ENCODE peak calls at places on chromosomes 1 and 21, in four cellular contexts. M is activated CD4-positive, alpha-beta T cell treated with anti-CD3 and anti-CD28 coated beads, Interleukin-2, amount 50 U/mL, for 48 hours; E is NCI-H774; C is spleen. S is an unnamed sample.

GRCh38 chr1:228037401-228038386 is 30.9 kb downstream of the WNT3A start:
- DNase-seq in M (peak), C (peak), E (no peak), S (no peak)

GRCh38 chr1:168477792-168478191 is 66.0 kb downstream of the XCL2 start:
- DNase-seq in C (no peak), E (no peak), M (no peak), S (no peak)

GRCh38 chr1:206693592-206693991 is 8.9 kb downstream of the MAPKAPK2 start:
- DNase-seq in M (no peak), E (no peak), C (no peak), S (no peak)

GRCh38 chr1:32273389-32274208 is 18.3 kb upstream of the HDAC1 start:
- DNase-seq in C (peak), M (peak), E (peak), S (no peak)

GRCh38 chr1:245575710-245576109 is 420.9 kb downstream of the KIF26B start:
- DNase-seq in M (no peak), C (no peak), E (no peak), S (no peak)

GRCh38 chr1:43273708-43274107 is 3.9 kb downstream of the TMEM125 start:
- DNase-seq in C (peak), E (no peak), M (no peak), S (no peak)

GRCh38 chr1:11352058-11352715 is 79.2 kb downstream of the UBIAD1 start:
- DNase-seq in M (no peak), C (no peak), E (no peak), S (no peak)

GRCh38 chr1:222021124-222021523 is 279.2 kb upstream of the DUSP10 start:
- DNase-seq in M (no peak), E (no peak), C (no peak), S (no peak)

GRCh38 chr1:199161766-199162303 is 523.0 kb downstream of the PTPRC start:
- DNase-seq in C (no peak), M (no peak), E (no peak), S (no peak)

GRCh38 chr1:214271174-214271858 is 9.6 kb upstream of the SMYD2 start:
- DNase-seq in E (no peak), C (no peak), M (no peak), S (no peak)

GRCh38 chr1:109261578-109261977 is 12.2 kb downstream of the CELSR2 start:
- DNase-seq in C (no peak), E (no peak), M (no peak), S (no peak)

GRCh38 chr1:25066731-25067520 is 136.8 kb upstream of the RUNX3 start:
- DNase-seq in E (no peak), M (no peak), C (peak), S (no peak)

GRCh38 chr1:53073899-53074311 is 11.9 kb downstream of the PODN start:
- DNase-seq in C (peak), M (no peak), E (no peak), S (no peak)

GRCh38 chr1:246592695-246593094 is 26.4 kb downstream of the CNST start:
- DNase-seq in M (no peak), E (no peak), C (no peak), S (no peak)

GRCh38 chr1:173329747-173330146 is 122.6 kb upstream of the TNFSF4 start:
- DNase-seq in E (no peak), M (no peak), C (no peak), S (no peak)

GRCh38 chr1:167186771-167187170 is 33.9 kb upstream of the POU2F1 start:
- DNase-seq in M (no peak), C (no peak), E (no peak), S (no peak)

GRCh38 chr1:150528997-150529396 is 13.4 kb downstream of the FALEC start:
- DNase-seq in C (no peak), M (no peak), E (peak), S (no peak)

GRCh38 chr1:108643492-108644333 is 17.2 kb downstream of the HENMT1 start:
- DNase-seq in C (no peak), M (peak), E (peak), S (peak)

GRCh38 chr1:67935560-67935959 is 102.3 kb upstream of the GNG12 start:
- DNase-seq in M (no peak), C (no peak), E (no peak), S (no peak)

GRCh38 chr1:2534775-2535387 is 4.8 kb upstream of the HES5 start:
- DNase-seq in M (no peak), E (no peak), C (no peak), S (no peak)

GRCh38 chr1:17200756-17201155 is 4.2 kb upstream of the PADI1 start:
- DNase-seq in E (no peak), C (no peak), M (no peak), S (no peak)

GRCh38 chr21:43585924-43586411 is 73.3 kb downstream of the HSF2BP start:
- DNase-seq in M (no peak), C (no peak), E (no peak), S (no peak)

GRCh38 chr1:203828424-203828823 is 33.0 kb upstream of the SNRPE start:
- DNase-seq in E (no peak), M (no peak), C (no peak), S (no peak)

GRCh38 chr1:43653339-43653738 is 3.4 kb downstream of the KDM4A start:
- DNase-seq in M (no peak), C (no peak), E (no peak), S (peak)

GRCh38 chr1:228979774-228980173 is 244.5 kb downstream of the RHOU start:
- DNase-seq in E (no peak), M (no peak), C (no peak), S (no peak)

GRCh38 chr1:87335175-87335992 is 6.7 kb downstream of the LMO4 start:
- DNase-seq in M (peak), C (peak), E (peak), S (peak)

GRCh38 chr1:3903141-3904005 is 3.3 kb upstream of the C1orf174 start:
- DNase-seq in M (no peak), E (peak), C (peak), S (no peak)

S was measured in BE2C.